ENCODE peak calls at places on chromosome X, in six cellular contexts. X is IMR-90, I is neuronal stem cell, U is H1, B is H9, Q is mesendoderm. W is an unnamed sample.

GRCh38 chrX:129653985-129654651 is 638 bp downstream of the APLN start:
- DNase-seq in X (no peak), U (no peak), Q (no peak), I (no peak), B (no peak), W (peak; percentile 28)

GRCh38 chrX:27591938-27592337 is 1.8 kb downstream of the DCAF8L2 start:
- DNase-seq in B (peak; percentile 31), I (no peak), Q (no peak), X (no peak), U (no peak), W (no peak)

GRCh38 chrX:130330706-130331105 is 9.0 kb upstream of the SLC25A14 start:
- DNase-seq in B (peak; percentile 84), Q (peak; percentile 80), X (peak; percentile 40), U (peak; percentile 47), I (peak; percentile 5), W (peak; percentile 49)

GRCh38 chrX:103864886-103865534 is 33.0 kb upstream of the RAB9B start:
- DNase-seq in U (no peak), X (peak; percentile 8), I (no peak), Q (no peak), B (no peak), W (peak; percentile 74)

GRCh38 chrX:28701222-28701621 is 114.0 kb downstream of the IL1RAPL1 start:
- DNase-seq in I (no peak), U (no peak), Q (no peak), X (no peak), B (no peak), W (no peak)

GRCh38 chrX:136453771-136454170 is 34.0 kb upstream of the BRS3 start:
- DNase-seq in Q (no peak), B (no peak), I (no peak), U (no peak), X (no peak), W (no peak)

GRCh38 chrX:121802881-121803412 is 755.5 kb downstream of the GLUD2 start:
- DNase-seq in Q (no peak), U (no peak), I (no peak), B (no peak), X (no peak), W (no peak)

GRCh38 chrX:16687514-16687913 is 25.0 kb downstream of the CTPS2 start:
- DNase-seq in Q (no peak), X (peak; percentile 31), I (no peak), U (no peak), B (no peak), W (peak; percentile 1)

GRCh38 chrX:67692246-67692645 is 148.4 kb downstream of the AR start:
- DNase-seq in U (no peak), B (no peak), I (no peak), Q (no peak), X (peak; percentile 16), W (peak; percentile 8)

GRCh38 chrX:70669120-70669519 is 224.5 kb downstream of the DLG3 start:
- DNase-seq in X (no peak), Q (no peak), U (no peak), I (no peak), B (no peak), W (no peak)

GRCh38 chrX:24207826-24208225 is 58.3 kb downstream of the ZFX start:
- DNase-seq in X (peak; percentile 68), U (no peak), B (no peak), Q (no peak), I (no peak), W (no peak)

GRCh38 chrX:43805579-43805978 is 76.7 kb downstream of the MAOB start:
- DNase-seq in Q (no peak), B (no peak), I (no peak), X (no peak), U (no peak), W (no peak)

GRCh38 chrX:38654302-38654701 is 93.0 kb downstream of the TSPAN7 start:
- DNase-seq in B (no peak), Q (peak; percentile 50), X (peak; percentile 14), U (no peak), I (no peak), W (peak; percentile 23)

GRCh38 chrX:56462389-56462788 is 101.0 kb upstream of the UBQLN2 start:
- DNase-seq in B (no peak), I (no peak), X (no peak), U (no peak), Q (no peak), W (no peak)

GRCh38 chrX:18931972-18932371 is 51.9 kb downstream of the PHKA2 start:
- DNase-seq in Q (peak; percentile 30), I (peak; percentile 14), U (no peak), X (peak; percentile 30), B (no peak), W (peak; percentile 29)

GRCh38 chrX:102546818-102547493 is 30.4 kb upstream of the TMSB15A start:
- DNase-seq in I (no peak), U (peak; percentile 43), X (no peak), Q (no peak), B (no peak), W (no peak)

GRCh38 chrX:9163153-9163790 is 129.3 kb upstream of the FAM9B start:
- DNase-seq in I (no peak), B (no peak), Q (no peak), X (peak; percentile 55), U (no peak), W (peak; percentile 52)

GRCh38 chrX:30153881-30154260 is 61.5 kb upstream of the MAGEB2 start:
- DNase-seq in I (no peak), B (no peak), Q (no peak), X (peak; percentile 31), U (no peak), W (peak; percentile 58)

GRCh38 chrX:9171841-9172240 is 137.9 kb upstream of the FAM9B start:
- DNase-seq in U (no peak), I (no peak), X (peak; percentile 82), B (no peak), Q (no peak), W (no peak)

GRCh38 chrX:10022580-10023245 is 55.6 kb downstream of the CLDN34 start:
- DNase-seq in Q (peak; percentile 53), B (no peak), I (no peak), X (peak; percentile 79), U (no peak), W (peak; percentile 64)

GRCh38 chrX:121308276-121308805 is 260.9 kb downstream of the GLUD2 start:
- DNase-seq in U (no peak), B (peak; percentile 35), X (no peak), I (no peak), Q (peak; percentile 44), W (no peak)

GRCh38 chrX:19127649-19128168 is 5.4 kb upstream of the ADGRG2 start:
- DNase-seq in U (no peak), X (no peak), I (no peak), B (no peak), Q (no peak), W (no peak)

GRCh38 chrX:1661048-1661921 is 46.4 kb downstream of the ASMT start:
- DNase-seq in B (peak; percentile 98), U (peak; percentile 82), I (no peak), X (no peak), Q (peak; percentile 96), W (no peak)

GRCh38 chrX:47467106-47467505 is 15.9 kb downstream of the ZNF41 start:
- DNase-seq in I (no peak), U (no peak), X (no peak), Q (no peak), B (no peak), W (no peak)

DNA sequence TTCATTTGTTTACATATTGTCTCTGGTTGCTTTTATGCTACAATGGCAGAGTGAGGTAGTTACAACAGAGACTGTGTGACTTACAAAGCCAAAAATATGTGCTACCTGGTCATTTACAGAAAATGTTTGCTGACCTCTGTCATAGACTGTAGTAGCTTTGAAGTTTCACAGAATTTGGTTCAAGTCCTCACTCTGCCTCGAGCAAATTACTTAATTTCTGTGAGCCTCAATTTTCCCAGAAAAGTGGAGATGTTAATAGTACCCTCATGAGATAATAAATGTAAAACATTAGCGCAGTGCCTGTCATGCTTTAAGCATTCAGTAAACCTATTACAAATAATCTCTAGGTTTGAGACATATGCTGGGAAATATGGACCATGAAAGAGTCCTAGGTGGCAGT is 18.4 kb upstream of the NRK start:
- DNase-seq in I (no peak), U (no peak), Q (no peak), B (no peak), X (no peak), W (no peak)
- H2BK15ac ChIP-seq in I (no peak overlapping the region), U (no peak overlapping the region), Q (no peak overlapping the region), B (no peak overlapping the region), X (no peak overlapping the region), W (no peak overlapping the region)

DNA sequence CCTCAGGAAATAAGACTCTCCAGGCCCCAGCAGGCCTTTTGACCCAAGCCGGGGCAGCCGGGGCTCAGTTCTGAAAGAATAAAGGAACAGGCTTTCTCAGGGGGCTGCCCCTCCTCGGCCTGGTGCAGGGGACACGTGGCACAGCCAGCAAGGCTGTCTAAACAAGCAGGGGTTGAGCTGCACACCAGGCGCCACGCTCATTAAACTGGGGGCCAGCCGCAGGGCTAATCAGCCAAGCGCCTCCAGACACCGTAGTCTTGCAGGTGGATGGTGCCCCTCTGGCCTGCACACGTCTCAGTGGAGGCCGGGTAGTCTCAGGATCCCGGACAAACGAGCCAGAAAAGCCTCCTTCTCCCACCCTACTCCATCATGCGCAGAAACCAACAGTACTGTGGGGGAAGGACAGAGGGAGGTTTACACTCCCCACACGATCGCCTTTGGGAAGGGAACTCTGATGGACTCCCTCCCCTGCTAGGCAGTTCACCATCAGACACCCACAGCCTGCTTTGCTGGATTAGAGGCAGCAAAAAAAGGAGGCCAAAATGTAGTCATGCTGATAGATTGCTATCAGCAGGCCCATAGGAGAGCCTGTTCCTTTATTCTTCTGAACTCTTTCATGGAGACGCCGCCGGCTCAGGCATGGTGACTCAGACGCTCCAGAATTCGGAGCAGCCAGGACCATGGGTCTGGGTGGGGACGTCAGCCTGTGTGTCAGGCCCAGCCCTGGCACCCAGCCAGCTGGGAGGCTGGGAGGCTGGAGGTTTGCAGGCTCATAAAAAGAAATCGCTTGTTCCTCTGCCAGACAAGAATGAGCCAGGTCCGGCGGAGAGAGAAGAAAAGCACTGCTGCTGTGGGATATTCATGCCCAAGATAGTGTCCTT is 342.4 kb downstream of the BCOR start:
- DNase-seq in X (peak; percentile 93), B (peak; percentile 57), I (peak; percentile 23), U (no peak), Q (peak; percentile 86), W (peak; percentile 93)
- H3K18ac ChIP-seq in X (peak overlapping the region; percentile 62), B (no peak overlapping the region), I (peak overlapping the region; percentile 71), U (no peak overlapping the region), Q (peak overlapping the region; percentile 32), W (peak overlapping the region; percentile 33)

DNA sequence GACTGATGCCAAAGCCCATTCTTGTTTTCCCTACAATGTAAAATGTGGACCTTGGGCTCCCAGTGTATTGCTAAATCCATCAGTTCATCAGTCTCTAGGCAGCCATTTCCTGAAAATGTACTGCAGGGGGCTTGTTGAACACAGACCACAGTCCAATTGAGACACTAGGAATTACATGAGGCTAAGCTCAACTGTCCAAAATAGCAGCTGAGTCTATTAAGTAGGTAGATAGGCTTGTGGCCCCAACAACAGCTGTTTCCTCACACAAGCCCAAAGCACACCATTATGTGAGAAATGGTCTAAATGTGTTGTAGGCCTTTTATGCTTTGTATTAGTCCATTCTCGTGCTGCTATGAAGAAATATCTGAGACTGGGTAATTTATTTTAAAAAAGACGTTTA is 60.0 kb upstream of the PAK3 start:
- DNase-seq in X (no peak), I (no peak), U (no peak), Q (no peak), B (no peak), W (no peak)
- H2BK15ac ChIP-seq in X (no peak overlapping the region), I (no peak overlapping the region), U (no peak overlapping the region), Q (no peak overlapping the region), B (no peak overlapping the region), W (no peak overlapping the region)

GRCh38 chrX:13130776-13131175 is 86.4 kb upstream of the FAM9C start:
- DNase-seq in B (no peak), U (no peak), X (peak; percentile 8), Q (no peak), I (no peak), W (no peak)
- H3K18ac ChIP-seq in B (no peak overlapping the region), U (no peak overlapping the region), X (no peak overlapping the region), Q (no peak overlapping the region), I (no peak overlapping the region), W (no peak overlapping the region)

GRCh38 chrX:50586980-50587379 is 116.4 kb upstream of the DGKK start:
- DNase-seq in U (no peak), X (no peak), B (no peak), Q (no peak), I (no peak), W (no peak)
- H2BK15ac ChIP-seq in U (no peak overlapping the region), X (no peak overlapping the region), B (no peak overlapping the region), Q (no peak overlapping the region), I (no peak overlapping the region), W (no peak overlapping the region)

W was measured in mesenchymal stem cell.